ENCODE peak calls at places on chromosomes 5 and 9, in nine cellular contexts. W, Y, B, V, C, Z, X, M and I are unnamed samples.
A peak's percentile ranks its signal among the peaks of the same experiment; 100 is the strongest.

GRCh38 chr9:134025606-134026541 is 593 bp downstream of the BRD3OS start:
- DNase-seq in W (peak; percentile 40), V (peak; percentile 41), X (no peak), Y (peak; percentile 45), B (peak; percentile 70), Z (peak; percentile 33), C (peak; percentile 22), M (peak; percentile 54), I (peak; percentile 32)

GRCh38 chr5:128470663-128471062 is 67.4 kb downstream of the FBN2 start:
- DNase-seq in C (no peak), M (no peak), V (no peak), X (no peak), W (no peak), B (no peak), Z (peak; percentile 11), Y (peak; percentile 6), I (peak; percentile 53)

GRCh38 chr9:135090081-135090480 is 2.6 kb downstream of the OLFM1 start:
- DNase-seq in Z (no peak), W (no peak), C (no peak), V (no peak), Y (no peak), M (no peak), B (no peak), X (no peak), I (no peak)

GRCh38 chr9:13049223-13049622 is 230.3 kb downstream of the MPDZ start:
- DNase-seq in M (no peak), C (no peak), W (peak; percentile 1), V (no peak), X (no peak), Y (no peak), Z (no peak), B (no peak), I (no peak)

GRCh38 chr9:75233011-75233410 is 144.7 kb downstream of the OSTF1 start:
- DNase-seq in B (no peak), M (no peak), Y (no peak), W (no peak), Z (peak; percentile 17), V (no peak), X (no peak), C (peak; percentile 20), I (peak; percentile 82)

GRCh38 chr9:121956808-121957207 is 136.3 kb downstream of the TTLL11 start:
- DNase-seq in Y (no peak), Z (no peak), X (no peak), V (no peak), C (no peak), B (no peak), W (no peak), M (no peak), I (peak; percentile 61)

GRCh38 chr5:81825237-81825636 is 74.3 kb upstream of the SSBP2 start:
- DNase-seq in B (peak; percentile 54), W (peak; percentile 71), Y (peak; percentile 85), Z (peak; percentile 93), M (peak; percentile 69), X (no peak), C (peak; percentile 77), V (peak; percentile 21), I (peak; percentile 70)

GRCh38 chr5:35035271-35035670 is 12.5 kb downstream of the AGXT2 start:
- DNase-seq in C (no peak), Z (no peak), Y (no peak), X (no peak), W (no peak), M (no peak), V (no peak), B (no peak), I (no peak)

GRCh38 chr9:128072144-128073021 is 4.4 kb downstream of the SLC25A25 start:
- DNase-seq in Z (peak; percentile 84), C (peak; percentile 63), B (no peak), V (no peak), W (peak; percentile 76), M (no peak), Y (peak; percentile 93), X (no peak), I (peak; percentile 54)

GRCh38 chr5:62727184-62727583 is 148.6 kb downstream of the LRRC70 start:
- DNase-seq in Z (no peak), V (no peak), B (no peak), X (no peak), M (no peak), Y (no peak), C (no peak), W (no peak), I (no peak)

GRCh38 chr9:112120471-112120925 is 54.6 kb downstream of the SUSD1 start:
- DNase-seq in C (no peak), M (no peak), Z (no peak), B (no peak), W (no peak), Y (no peak), X (no peak), V (no peak), I (peak; percentile 69)

DNA sequence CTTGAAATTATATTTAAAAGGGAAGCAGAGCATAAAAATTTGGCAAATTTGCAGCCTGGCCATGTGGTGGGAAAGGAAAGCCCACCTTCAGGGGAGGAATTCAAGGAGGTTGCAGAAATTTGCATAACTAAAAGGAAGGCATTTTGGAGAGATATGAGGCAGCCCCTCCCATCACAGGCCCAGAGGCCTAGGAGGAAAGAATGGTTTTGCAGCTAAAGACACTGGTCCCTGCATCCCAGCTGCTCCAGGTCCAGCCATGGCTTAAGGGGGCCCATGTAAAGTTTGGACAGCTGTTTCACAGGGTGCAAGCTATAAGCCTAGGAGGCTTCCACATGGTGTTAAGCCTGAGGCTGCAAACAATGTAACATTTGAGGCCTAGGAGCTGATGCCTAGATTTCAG is 212.5 kb downstream of the NNT start:
- DNase-seq in M (no peak), Z (no peak), Y (no peak), W (no peak), X (no peak), B (no peak), V (no peak), C (no peak), I (no peak)
- TF ChIP-seq CTCF in M (no peak), Z (no peak), Y (no peak), W (no peak), X (no peak), B (no peak), V (no peak), C (no peak), I (no peak)

DNA sequence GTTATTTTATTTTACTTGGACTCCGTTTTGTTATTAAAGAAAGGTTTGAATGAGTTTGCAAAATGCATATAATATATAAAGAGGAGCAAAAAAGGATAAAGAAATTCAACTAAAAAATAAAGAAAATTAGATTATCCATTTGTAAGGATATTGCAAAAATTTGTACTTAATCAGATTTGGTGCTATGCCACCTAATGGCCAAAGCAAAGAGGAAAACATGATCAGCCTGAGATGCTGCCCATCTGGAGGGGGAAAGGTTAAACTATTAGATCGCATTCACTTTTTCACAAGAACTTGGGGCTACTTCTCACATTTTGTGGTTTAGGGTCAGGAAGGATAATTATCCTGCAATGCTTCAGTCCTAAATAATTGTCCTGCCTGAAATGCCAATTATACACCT is 350.6 kb downstream of the MLLT3 start:
- DNase-seq in Y (peak; percentile 4), B (no peak), X (no peak), C (no peak), M (no peak), Z (peak; percentile 15), W (no peak), V (no peak), I (no peak)
- TF ChIP-seq CTCF in Y (no peak), B (no peak), X (no peak), C (no peak), M (no peak), Z (peak; percentile 37), W (no peak), V (no peak), I (no peak)

DNA sequence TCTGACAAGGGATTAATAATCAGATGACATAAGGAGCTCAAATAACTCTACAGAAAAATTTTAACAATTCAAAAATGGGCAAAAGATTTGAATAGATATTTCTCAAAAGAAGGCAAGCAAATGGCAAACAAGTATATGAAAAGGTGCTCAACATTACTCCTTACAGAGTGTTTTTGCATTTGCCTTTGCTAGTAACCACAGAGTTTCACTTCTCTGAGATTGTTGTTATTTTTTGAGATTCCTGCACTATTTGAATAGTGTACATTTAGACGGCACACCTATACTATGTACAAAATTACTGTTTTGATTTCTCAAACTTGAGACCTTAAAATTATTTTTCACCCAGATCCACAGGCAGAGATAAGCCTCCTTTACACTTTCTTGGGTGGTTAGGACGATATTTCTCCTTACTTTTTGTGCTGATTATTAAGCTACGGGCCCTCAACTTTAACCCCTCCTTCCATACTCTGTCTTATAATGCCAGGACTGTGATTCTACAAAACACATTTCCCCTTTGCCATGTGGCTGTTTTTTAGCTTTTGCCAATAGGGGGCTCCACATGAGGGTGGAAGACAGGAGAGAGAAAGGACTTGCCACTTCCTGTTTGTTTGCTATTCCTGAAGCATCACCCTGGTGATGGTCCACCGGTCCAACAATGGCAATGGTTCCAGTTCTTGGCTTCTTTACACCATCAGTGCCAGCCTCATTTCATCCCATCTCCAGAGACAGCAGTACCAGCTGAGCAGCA is 65.0 kb upstream of the DAP start:
- DNase-seq in V (no peak), Z (no peak), X (no peak), B (no peak), C (no peak), W (no peak), Y (no peak), M (no peak), I (no peak)
- TF ChIP-seq CTCF in V (no peak), Z (peak; percentile 4), X (peak; percentile 43), B (no peak), C (no peak), W (peak; percentile 4), Y (no peak), M (no peak), I (peak; percentile 9)

GRCh38 chr9:131484560-131485185 is 18.0 kb upstream of the POMT1 start:
- DNase-seq in C (no peak), Y (no peak), M (no peak), Z (no peak), W (no peak), X (no peak), B (no peak), V (no peak), I (no peak)
- TF ChIP-seq CTCF in C (no peak), Y (no peak), M (no peak), Z (no peak), W (no peak), X (no peak), B (no peak), V (no peak), I (no peak)

DNA sequence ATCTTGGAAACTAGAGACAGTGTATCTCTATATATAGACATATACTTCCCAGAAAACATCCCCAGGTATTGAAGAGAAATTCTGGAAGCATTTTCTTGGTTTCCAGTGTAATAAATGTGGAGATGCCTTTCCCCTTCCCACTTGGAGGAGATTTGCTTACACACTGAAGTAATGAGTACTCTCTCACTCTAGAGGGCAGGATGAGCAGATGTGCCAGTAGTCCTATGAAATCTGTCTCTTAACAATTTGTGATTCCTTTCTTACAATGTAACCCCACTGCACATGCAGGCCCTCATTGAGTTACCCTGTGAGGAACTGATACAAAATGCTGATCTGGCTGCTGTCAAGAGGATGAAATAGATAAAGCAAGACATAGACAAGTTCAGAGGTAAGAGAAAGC is 567.2 kb downstream of the SLCO4C1 start:
- DNase-seq in Y (no peak), X (peak; percentile 19), C (no peak), B (no peak), V (no peak), W (no peak), M (no peak), Z (no peak), I (peak; percentile 22)
- TF ChIP-seq CTCF in Y (no peak), X (peak; percentile 37), C (no peak), B (no peak), V (no peak), W (no peak), M (no peak), Z (no peak), I (peak; percentile 50)